ENCODE peak calls at places on chromosomes 16 and 17, in four cellular contexts. One of them, this sample, is unnamed.
A peak's percentile ranks its signal among the peaks of the same experiment; 100 is the strongest.

GRCh38 chr17:74530751-74531150 is 524 bp downstream of the CD300LB start:
- DNase-seq in uterus: no peak
- DNase-seq in brain microvascular endothelial cell: no peak
- DNase-seq in AG04450: no peak
- DNase-seq in this sample: no peak

GRCh38 chr17:50397919-50398285 is 579 bp upstream of the LRRC59 start:
- DNase-seq in brain microvascular endothelial cell: no peak
- DNase-seq in AG04450: no peak
- DNase-seq in uterus: no peak
- DNase-seq in this sample: no peak

GRCh38 chr16:47142469-47143328 is 1.0 kb downstream of the NETO2 start:
- DNase-seq in uterus: no peak
- DNase-seq in AG04450: no peak
- DNase-seq in brain microvascular endothelial cell: peak; percentile 14
- DNase-seq in this sample: peak; percentile 14

GRCh38 chr17:42142371-42142896 is 12.4 kb downstream of the RAB5C start:
- DNase-seq in uterus: no peak
- DNase-seq in brain microvascular endothelial cell: peak; percentile 57
- DNase-seq in AG04450: no peak
- DNase-seq in this sample: peak; percentile 88

GRCh38 chr17:773467-774319 is 8.4 kb downstream of the GLOD4 start:
- DNase-seq in brain microvascular endothelial cell: no peak
- DNase-seq in uterus: no peak
- DNase-seq in AG04450: no peak
- DNase-seq in this sample: no peak

GRCh38 chr17:80861360-80861861 is 130.2 kb upstream of the CHMP6 start:
- DNase-seq in AG04450: no peak
- DNase-seq in uterus: no peak
- DNase-seq in brain microvascular endothelial cell: no peak
- DNase-seq in this sample: no peak

GRCh38 chr17:28385037-28385797 is 13.7 kb downstream of the SARM1 start:
- DNase-seq in uterus: no peak
- DNase-seq in AG04450: no peak
- DNase-seq in brain microvascular endothelial cell: no peak
- DNase-seq in this sample: no peak

GRCh38 chr17:76054112-76054476 is 18.2 kb downstream of the SRP68 start:
- DNase-seq in AG04450: no peak
- DNase-seq in brain microvascular endothelial cell: peak; percentile 39
- DNase-seq in uterus: no peak
- DNase-seq in this sample: no peak

GRCh38 chr17:31484821-31485220 is 93.3 kb downstream of the RAB11FIP4 start:
- DNase-seq in brain microvascular endothelial cell: no peak
- DNase-seq in uterus: no peak
- DNase-seq in AG04450: no peak
- DNase-seq in this sample: no peak

GRCh38 chr17:65794572-65794971 is 233.1 kb upstream of the AXIN2 start:
- DNase-seq in brain microvascular endothelial cell: peak; percentile 11
- DNase-seq in uterus: no peak
- DNase-seq in AG04450: no peak
- DNase-seq in this sample: peak; percentile 11

GRCh38 chr17:66535611-66536010 is 233.2 kb downstream of the PRKCA start:
- DNase-seq in AG04450: no peak
- DNase-seq in uterus: no peak
- DNase-seq in brain microvascular endothelial cell: no peak
- DNase-seq in this sample: no peak

GRCh38 chr16:72996291-72997062 is 51.5 kb downstream of the ZFHX3 start:
- DNase-seq in brain microvascular endothelial cell: no peak
- DNase-seq in AG04450: no peak
- DNase-seq in uterus: no peak
- DNase-seq in this sample: no peak

GRCh38 chr17:1201132-1201702 is 21.4 kb upstream of the ABR start:
- DNase-seq in brain microvascular endothelial cell: no peak
- DNase-seq in AG04450: no peak
- DNase-seq in uterus: no peak
- DNase-seq in this sample: no peak

GRCh38 chr17:41340934-41341861 is 9.4 kb downstream of the KRT33A start:
- DNase-seq in brain microvascular endothelial cell: no peak
- DNase-seq in uterus: no peak
- DNase-seq in AG04450: no peak
- DNase-seq in this sample: no peak

GRCh38 chr17:53538129-53538617 is 284.6 kb upstream of the KIF2B start:
- DNase-seq in uterus: no peak
- DNase-seq in brain microvascular endothelial cell: no peak
- DNase-seq in AG04450: no peak
- DNase-seq in this sample: no peak

GRCh38 chr16:84486126-84486525 is 18.3 kb downstream of the MEAK7 start:
- DNase-seq in AG04450: no peak
- DNase-seq in brain microvascular endothelial cell: no peak
- DNase-seq in uterus: no peak
- DNase-seq in this sample: no peak

GRCh38 chr17:16348586-16348985 is 4.7 kb downstream of the CENPV start:
- DNase-seq in AG04450: no peak
- DNase-seq in brain microvascular endothelial cell: no peak
- DNase-seq in uterus: no peak
- DNase-seq in this sample: no peak

GRCh38 chr17:30551666-30552339 is 74.6 kb downstream of the GOSR1 start:
- DNase-seq in AG04450: no peak
- DNase-seq in brain microvascular endothelial cell: no peak
- DNase-seq in uterus: no peak
- DNase-seq in this sample: no peak

GRCh38 chr17:31527606-31528005 is 136.1 kb downstream of the RAB11FIP4 start:
- DNase-seq in uterus: no peak
- DNase-seq in brain microvascular endothelial cell: peak; percentile 73
- DNase-seq in AG04450: no peak
- DNase-seq in this sample: no peak

DNA sequence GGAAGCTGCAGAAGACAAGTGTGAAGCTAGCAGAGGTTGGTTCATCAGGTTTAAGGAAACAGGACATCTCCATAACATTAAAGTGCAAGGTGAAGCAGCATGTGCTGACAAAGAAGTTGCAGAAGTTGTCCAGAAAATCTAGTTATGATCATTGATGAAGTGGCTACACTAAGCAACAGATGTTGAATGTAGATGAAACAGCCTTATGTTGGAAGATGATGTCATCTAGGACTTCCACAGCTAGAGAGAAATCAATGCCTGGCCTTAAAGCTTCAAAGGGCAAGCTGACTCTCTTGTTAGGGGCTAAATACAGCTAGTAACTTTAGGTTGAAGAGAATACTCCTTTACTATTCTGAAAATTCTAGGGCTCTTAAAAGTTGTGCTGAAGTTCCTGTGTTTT is 340.2 kb upstream of the SOX9 start:
- DNase-seq in uterus: no peak
- DNase-seq in brain microvascular endothelial cell: no peak
- DNase-seq in AG04450: no peak
- DNase-seq in this sample: no peak
- TF ChIP-seq CTCF in uterus: no peak
- TF ChIP-seq CTCF in brain microvascular endothelial cell: no peak
- TF ChIP-seq CTCF in AG04450: no peak
- TF ChIP-seq CTCF in this sample: no peak

GRCh38 chr17:7250655-7251329 is 742 bp downstream of the CTDNEP1 start:
- DNase-seq in brain microvascular endothelial cell: no peak
- DNase-seq in uterus: no peak
- DNase-seq in AG04450: no peak
- DNase-seq in this sample: no peak
- H3K4me3 ChIP-seq in brain microvascular endothelial cell: peak overlapping the region; percentile 81
- H3K4me3 ChIP-seq in uterus: peak overlapping the region; percentile 73
- H3K4me3 ChIP-seq in AG04450: peak overlapping the region; percentile 93
- H3K4me3 ChIP-seq in this sample: peak overlapping the region; percentile 77

GRCh38 chr17:56629450-56630187 is 36.1 kb downstream of the NOG start:
- DNase-seq in uterus: no peak
- DNase-seq in brain microvascular endothelial cell: peak; percentile 11
- DNase-seq in AG04450: peak; percentile 7
- DNase-seq in this sample: peak; percentile 42
- TF ChIP-seq CTCF in uterus: no peak
- TF ChIP-seq CTCF in brain microvascular endothelial cell: peak; percentile 69
- TF ChIP-seq CTCF in AG04450: peak; percentile 61
- TF ChIP-seq CTCF in this sample: peak; percentile 65

GRCh38 chr16:77956231-77956630 is 66.1 kb upstream of the CLEC3A start:
- DNase-seq in AG04450: no peak
- DNase-seq in brain microvascular endothelial cell: no peak
- DNase-seq in uterus: no peak
- DNase-seq in this sample: no peak
- H3K4me3 ChIP-seq in AG04450: no peak overlapping the region
- H3K4me3 ChIP-seq in brain microvascular endothelial cell: no peak overlapping the region
- H3K4me3 ChIP-seq in uterus: no peak overlapping the region
- H3K4me3 ChIP-seq in this sample: no peak overlapping the region

GRCh38 chr17:39194089-39194984 is 3.1 kb downstream of the CACNB1 start:
- DNase-seq in AG04450: no peak
- DNase-seq in brain microvascular endothelial cell: peak; percentile 69
- DNase-seq in uterus: peak; percentile 65
- DNase-seq in this sample: peak; percentile 68
- TF ChIP-seq CTCF in AG04450: peak; percentile 52
- TF ChIP-seq CTCF in brain microvascular endothelial cell: peak; percentile 77
- TF ChIP-seq CTCF in uterus: peak; percentile 24
- TF ChIP-seq CTCF in this sample: peak; percentile 59

GRCh38 chr16:16028311-16028999 is 79.0 kb downstream of the ABCC1 start:
- DNase-seq in AG04450: no peak
- DNase-seq in uterus: no peak
- DNase-seq in brain microvascular endothelial cell: no peak
- DNase-seq in this sample: no peak

GRCh38 chr16:16022683-16023064 is 73.3 kb downstream of the ABCC1 start:
- DNase-seq in AG04450: no peak
- DNase-seq in uterus: no peak
- DNase-seq in brain microvascular endothelial cell: no peak
- DNase-seq in this sample: no peak

GRCh38 chr16:16027728-16028310 is 78.4 kb downstream of the ABCC1 start:
- DNase-seq in brain microvascular endothelial cell: no peak
- DNase-seq in uterus: no peak
- DNase-seq in AG04450: no peak
- DNase-seq in this sample: no peak

GRCh38 chr16:16021988-16022682 is 72.7 kb downstream of the ABCC1 start:
- DNase-seq in brain microvascular endothelial cell: peak; percentile 97
- DNase-seq in AG04450: peak; percentile 86
- DNase-seq in uterus: peak; percentile 98
- DNase-seq in this sample: peak; percentile 95

DNA sequence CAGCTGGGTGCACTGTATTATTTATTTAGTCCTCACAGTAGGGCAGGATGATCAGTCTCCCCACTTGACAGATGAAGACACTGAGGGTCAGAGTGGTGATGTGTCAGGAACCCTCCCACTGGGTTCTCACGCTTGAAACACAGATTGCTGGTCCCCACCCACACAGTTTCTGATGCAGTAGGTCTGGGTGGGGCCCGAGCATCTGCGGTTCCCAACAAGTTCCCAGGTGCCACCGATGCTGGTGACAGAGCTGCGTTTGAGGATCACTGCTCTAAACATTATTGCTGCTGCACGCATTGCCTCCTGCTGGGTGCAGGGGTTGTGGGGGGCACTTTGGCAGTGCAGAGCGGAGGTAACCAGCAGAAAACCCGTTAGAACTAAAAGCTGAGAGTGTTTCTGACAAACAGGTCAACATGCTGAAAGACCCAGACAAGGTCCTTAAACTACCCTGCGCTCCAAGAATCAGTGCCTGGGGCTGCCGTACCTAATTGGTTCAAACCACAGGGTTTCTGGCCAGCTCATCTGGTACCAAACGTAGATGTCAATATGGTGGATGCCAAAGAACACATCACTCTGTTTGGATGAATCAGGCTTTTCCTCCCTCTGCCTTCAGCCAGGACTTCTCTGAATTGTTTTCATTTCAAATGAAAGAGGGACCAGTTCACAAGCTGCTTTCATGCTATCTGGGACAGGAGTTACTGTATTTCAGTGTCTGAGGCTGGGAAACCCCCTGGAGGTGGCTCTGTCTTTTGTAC is 76.0 kb downstream of the ABCC1 start:
- DNase-seq in uterus: no peak
- DNase-seq in brain microvascular endothelial cell: peak; percentile 93
- DNase-seq in AG04450: peak; percentile 79
- DNase-seq in this sample: peak; percentile 86
- H3K4me3 ChIP-seq in uterus: no peak overlapping the region
- H3K4me3 ChIP-seq in brain microvascular endothelial cell: no peak overlapping the region
- H3K4me3 ChIP-seq in AG04450: no peak overlapping the region
- H3K4me3 ChIP-seq in this sample: no peak overlapping the region

DNA sequence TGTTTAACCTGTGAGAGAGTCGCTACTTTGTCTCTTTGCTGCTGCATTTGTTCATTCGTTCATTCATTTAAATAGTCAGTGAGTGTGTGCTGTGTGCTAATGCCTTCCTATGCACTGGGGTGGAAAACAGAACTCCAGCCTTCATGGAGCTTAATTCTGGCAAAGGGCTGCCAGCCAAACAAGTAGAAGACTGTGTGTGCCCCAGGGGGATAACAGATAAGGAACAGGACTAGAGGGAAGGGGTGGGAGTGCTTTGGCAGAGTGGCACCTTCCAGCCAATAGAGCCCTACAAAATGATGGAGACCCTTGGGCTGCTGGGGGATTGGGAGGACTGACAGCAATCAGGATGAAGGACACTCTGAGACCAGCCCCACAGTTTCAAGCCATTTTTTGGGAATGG is 222.5 kb downstream of the MSI2 start:
- DNase-seq in brain microvascular endothelial cell: no peak
- DNase-seq in uterus: no peak
- DNase-seq in AG04450: no peak
- DNase-seq in this sample: no peak
- TF ChIP-seq CTCF in brain microvascular endothelial cell: no peak
- TF ChIP-seq CTCF in uterus: no peak
- TF ChIP-seq CTCF in AG04450: no peak
- TF ChIP-seq CTCF in this sample: no peak

GRCh38 chr16:57739756-57740422 is 4.3 kb downstream of the KATNB1 start:
- DNase-seq in AG04450: no peak
- DNase-seq in brain microvascular endothelial cell: no peak
- DNase-seq in uterus: no peak
- DNase-seq in this sample: no peak

GRCh38 chr16:57736419-57737281 is 1.1 kb downstream of the KATNB1 start:
- DNase-seq in AG04450: peak; percentile 71
- DNase-seq in brain microvascular endothelial cell: peak; percentile 75
- DNase-seq in uterus: no peak
- DNase-seq in this sample: peak; percentile 86

GRCh38 chr16:57741660-57742191 is 6.2 kb downstream of the KATNB1 start:
- DNase-seq in uterus: no peak
- DNase-seq in AG04450: no peak
- DNase-seq in brain microvascular endothelial cell: no peak
- DNase-seq in this sample: no peak

GRCh38 chr16:57740423-57741071 is 5.0 kb downstream of the KATNB1 start:
- DNase-seq in AG04450: no peak
- DNase-seq in uterus: no peak
- DNase-seq in brain microvascular endothelial cell: no peak
- DNase-seq in this sample: no peak

DNA sequence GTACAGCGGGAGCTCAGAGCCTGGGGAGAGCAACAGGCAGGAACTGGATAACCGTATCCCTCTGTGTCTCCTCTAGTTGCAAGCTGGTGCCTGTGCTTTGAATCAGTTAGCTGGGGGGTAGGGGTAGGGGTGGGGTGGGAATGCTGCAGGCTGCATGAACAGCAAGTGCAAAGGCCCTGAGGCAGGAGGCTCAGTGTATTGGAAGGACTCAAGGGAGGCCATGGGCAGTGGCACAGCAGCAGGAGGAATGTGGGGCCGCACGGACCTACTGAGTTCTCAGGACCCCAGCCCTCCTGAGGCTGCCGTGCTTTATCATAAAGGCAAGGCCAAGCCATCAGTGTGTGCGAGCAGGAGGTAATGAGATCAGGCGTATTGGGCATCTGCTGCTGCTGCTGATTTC is 3.3 kb downstream of the KATNB1 start:
- DNase-seq in brain microvascular endothelial cell: no peak
- DNase-seq in uterus: no peak
- DNase-seq in AG04450: no peak
- DNase-seq in this sample: no peak
- H3K4me3 ChIP-seq in brain microvascular endothelial cell: no peak overlapping the region
- H3K4me3 ChIP-seq in uterus: no peak overlapping the region
- H3K4me3 ChIP-seq in AG04450: no peak overlapping the region
- H3K4me3 ChIP-seq in this sample: no peak overlapping the region

This sample was measured in AG10803.